ENCODE peak calls at places on chromosomes 5 and 9, in five cellular contexts. G, V, Z, U and M are unnamed samples.

GRCh38 chr5:17910318-17910717 is 276.1 kb downstream of the TAF11L14 start:
- DNase-seq in U (no peak), V (peak), Z (no peak), G (peak), M (no peak)

GRCh38 chr5:72156921-72157320 is 49.6 kb downstream of the MAP1B start:
- DNase-seq in V (peak), Z (no peak), U (no peak), G (peak), M (no peak)

GRCh38 chr5:119537704-119538103 is 85.4 kb downstream of the HSD17B4 start:
- DNase-seq in G (peak), Z (no peak), U (no peak), V (peak), M (peak)

GRCh38 chr9:137710751-137711150 is 91.9 kb downstream of the EHMT1 start:
- DNase-seq in V (no peak), G (no peak), Z (no peak), U (no peak), M (no peak)

GRCh38 chr9:132669636-132670358 is at the start of gene DDX31:
- DNase-seq in V (peak), G (peak), Z (peak), U (peak), M (peak)

GRCh38 chr5:77129386-77129785 is 42.3 kb upstream of the ZBED3 start:
- DNase-seq in V (no peak), Z (no peak), U (peak), G (peak), M (no peak)

GRCh38 chr9:18795947-18796705 is 236.9 kb downstream of the SAXO1 start:
- DNase-seq in V (peak), G (peak), Z (no peak), U (no peak), M (no peak)

GRCh38 chr5:134143964-134144941 is 29.8 kb downstream of the TCF7 start:
- DNase-seq in V (no peak), Z (no peak), G (no peak), U (no peak), M (no peak)

GRCh38 chr5:153965102-153965645 is 73.5 kb downstream of the FAM114A2 start:
- DNase-seq in U (peak), G (peak), Z (peak), V (peak), M (peak)

GRCh38 chr5:159928122-159928960 is 12.1 kb downstream of the ADRA1B start:
- DNase-seq in V (peak), U (no peak), G (peak), Z (no peak), M (no peak)

GRCh38 chr5:133610489-133611356 is 1.6 kb downstream of the FSTL4 start:
- DNase-seq in V (peak), Z (peak), U (peak), G (peak), M (peak)

GRCh38 chr5:136330353-136330913 is 34.9 kb downstream of the TRPC7 start:
- DNase-seq in V (no peak), U (no peak), G (no peak), Z (no peak), M (no peak)

GRCh38 chr9:34374905-34375552 is 1.7 kb downstream of the MYORG start:
- DNase-seq in U (no peak), Z (no peak), G (no peak), V (no peak), M (no peak)

GRCh38 chr5:116779846-116780245 is 205.2 kb upstream of the SEMA6A start:
- DNase-seq in G (no peak), U (no peak), V (no peak), Z (no peak), M (no peak)

GRCh38 chr5:23257656-23258055 is 249.8 kb upstream of the PRDM9 start:
- DNase-seq in G (no peak), V (no peak), U (no peak), Z (no peak), M (no peak)

GRCh38 chr9:34982352-34982751 is 7.2 kb upstream of the DNAJB5 start:
- DNase-seq in G (no peak), Z (no peak), V (no peak), U (no peak), M (no peak)

GRCh38 chr9:33818167-33818831 is 1.3 kb downstream of the UBE2R2 start:
- DNase-seq in U (no peak), G (peak), Z (no peak), V (no peak), M (peak)

GRCh38 chr9:70256123-70256551 is 2.6 kb upstream of the SMC5 start:
- DNase-seq in U (peak), V (peak), G (peak), Z (no peak), M (no peak)

GRCh38 chr9:2838356-2838983 is 5.4 kb downstream of the PUM3 start:
- DNase-seq in G (no peak), V (no peak), Z (no peak), U (no peak), M (no peak)

GRCh38 chr5:121559832-121560231 is 291.9 kb upstream of the FTMT start:
- DNase-seq in Z (no peak), U (no peak), V (no peak), G (no peak), M (no peak)

GRCh38 chr5:150700298-150700599 is 613 bp downstream of the RBM22 start:
- DNase-seq in U (no peak), G (no peak), Z (no peak), V (peak), M (no peak)

GRCh38 chr5:168006473-168007130 is 284.8 kb upstream of the WWC1 start:
- DNase-seq in Z (no peak), V (no peak), U (no peak), G (no peak), M (no peak)

GRCh38 chr5:100232730-100233129 is 302.4 kb upstream of the FAM174A start:
- DNase-seq in V (no peak), G (no peak), U (no peak), Z (no peak), M (no peak)

GRCh38 chr9:17802249-17802857 is 223.5 kb downstream of the SH3GL2 start:
- DNase-seq in Z (no peak), G (peak), U (no peak), V (peak), M (peak)

GRCh38 chr9:69149321-69149807 is 24.7 kb upstream of the TJP2 start:
- DNase-seq in Z (no peak), V (peak), U (peak), G (peak), M (no peak)

GRCh38 chr9:127919253-127919815 is 2.5 kb upstream of the ST6GALNAC4 start:
- DNase-seq in Z (no peak), V (peak), U (no peak), G (peak), M (no peak)

GRCh38 chr5:36373527-36374086 is 71.9 kb upstream of the RANBP3L start:
- DNase-seq in Z (no peak), U (no peak), G (peak), V (peak), M (no peak)

GRCh38 chr5:135359374-135360165 is 39.5 kb downstream of the MACROH2A1 start:
- DNase-seq in G (no peak), Z (no peak), V (no peak), U (no peak), M (no peak)

GRCh38 chr9:3916984-3917383 is 382.9 kb downstream of the GLIS3 start:
- DNase-seq in G (peak), U (no peak), V (peak), Z (no peak), M (no peak)
- TF ChIP-seq CTCF in G (no peak), U (no peak), V (no peak), Z (no peak), M (no peak)

DNA sequence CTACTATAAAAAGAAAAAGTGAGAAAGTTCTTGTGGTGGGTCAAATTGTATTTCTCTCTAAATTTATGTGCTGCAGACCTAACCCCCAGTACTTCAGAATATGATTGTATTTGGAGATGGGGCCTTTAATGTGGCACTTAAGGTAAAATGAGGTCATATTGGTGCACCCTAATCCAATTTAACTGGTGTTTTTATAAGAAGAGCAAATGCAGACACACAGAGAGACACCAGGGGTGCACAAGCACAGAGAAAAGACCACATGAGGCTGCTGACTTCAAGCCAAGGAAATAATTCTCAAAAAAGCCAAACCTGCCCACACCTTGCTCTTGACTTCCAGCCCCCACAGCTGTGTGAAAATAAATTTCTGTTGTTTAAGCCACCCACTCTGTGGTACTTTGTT is 80.2 kb upstream of the HTR4 start:
- DNase-seq in Z (no peak), G (no peak), V (no peak), U (no peak), M (no peak)
- TF ChIP-seq CTCF in Z (no peak), G (no peak), V (no peak), U (no peak), M (no peak)

GRCh38 chr5:10030219-10030831 is 219.4 kb downstream of the ATPSCKMT start:
- DNase-seq in U (peak), G (peak), Z (no peak), V (peak), M (no peak)

GRCh38 chr5:10034008-10034407 is 215.7 kb downstream of the ATPSCKMT start:
- DNase-seq in Z (no peak), G (no peak), U (no peak), V (no peak), M (no peak)

GRCh38 chr5:10036136-10036535 is 213.6 kb downstream of the ATPSCKMT start:
- DNase-seq in Z (no peak), U (no peak), G (no peak), V (peak), M (no peak)

DNA sequence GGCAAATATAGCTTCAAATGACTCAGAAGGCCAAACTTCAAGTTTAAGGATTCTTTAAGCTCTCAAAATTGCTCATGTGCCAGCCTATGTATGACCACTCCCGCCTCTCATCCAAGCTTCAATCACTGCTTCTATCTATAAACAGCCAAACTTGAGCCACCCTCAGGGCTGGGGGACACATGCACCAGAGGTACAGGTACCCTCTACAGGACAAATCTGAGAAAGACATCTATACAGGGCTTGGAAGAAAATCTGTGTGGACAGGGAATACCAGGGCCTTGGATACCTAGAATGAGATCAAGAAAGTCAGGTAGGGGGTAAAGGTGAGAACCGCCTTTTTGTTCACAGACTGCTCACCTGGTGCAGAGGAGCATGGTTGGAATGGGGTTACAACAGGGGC is 217.9 kb downstream of the ATPSCKMT start:
- DNase-seq in G (no peak), V (no peak), U (peak), Z (no peak), M (no peak)
- TF ChIP-seq CTCF in G (no peak), V (no peak), U (no peak), Z (no peak), M (no peak)

GRCh38 chr5:132176987-132177386 is 50.7 kb downstream of the P4HA2 start:
- DNase-seq in V (peak), Z (no peak), G (peak), U (no peak), M (peak)
- TF ChIP-seq CTCF in V (peak), Z (no peak), G (peak), U (peak), M (no peak)